ENCODE peak calls at places on chromosomes 12 and 14, in four cellular contexts. X, T, Q and L are unnamed samples.

GRCh38 chr12:109385339-109386078 is 37.8 kb downstream of the MYO1H start:
- DNase-seq in T (no peak), X (peak), Q (peak), L (no peak)

GRCh38 chr14:64760146-64760755 is 56.0 kb downstream of the PLEKHG3 start:
- DNase-seq in X (peak), T (peak), Q (peak), L (no peak)

GRCh38 chr12:5432011-5432400 is at the start of gene NTF3:
- DNase-seq in X (no peak), Q (peak), T (no peak), L (no peak)

GRCh38 chr12:29216797-29217583 is 67.9 kb downstream of the FAR2 start:
- DNase-seq in Q (no peak), X (no peak), T (no peak), L (no peak)

GRCh38 chr12:123472438-123472849 is 14.5 kb downstream of the SNRNP35 start:
- DNase-seq in T (no peak), X (no peak), Q (no peak), L (no peak)

GRCh38 chr14:65676361-65677014 is 264.0 kb downstream of the FUT8 start:
- DNase-seq in Q (no peak), T (no peak), X (no peak), L (no peak)

GRCh38 chr12:48977290-48978281 is 536 bp upstream of the WNT1 start:
- DNase-seq in T (peak), X (peak), Q (no peak), L (no peak)

GRCh38 chr12:92827836-92828431 is 101.2 kb downstream of the EEA1 start:
- DNase-seq in T (no peak), Q (peak), X (no peak), L (no peak)

GRCh38 chr12:105482976-105483375 is 152.5 kb downstream of the C12orf75 start:
- DNase-seq in T (no peak), X (no peak), Q (no peak), L (no peak)
- TF ChIP-seq CTCF in T (no peak), X (no peak), Q (no peak), L (no peak)

DNA sequence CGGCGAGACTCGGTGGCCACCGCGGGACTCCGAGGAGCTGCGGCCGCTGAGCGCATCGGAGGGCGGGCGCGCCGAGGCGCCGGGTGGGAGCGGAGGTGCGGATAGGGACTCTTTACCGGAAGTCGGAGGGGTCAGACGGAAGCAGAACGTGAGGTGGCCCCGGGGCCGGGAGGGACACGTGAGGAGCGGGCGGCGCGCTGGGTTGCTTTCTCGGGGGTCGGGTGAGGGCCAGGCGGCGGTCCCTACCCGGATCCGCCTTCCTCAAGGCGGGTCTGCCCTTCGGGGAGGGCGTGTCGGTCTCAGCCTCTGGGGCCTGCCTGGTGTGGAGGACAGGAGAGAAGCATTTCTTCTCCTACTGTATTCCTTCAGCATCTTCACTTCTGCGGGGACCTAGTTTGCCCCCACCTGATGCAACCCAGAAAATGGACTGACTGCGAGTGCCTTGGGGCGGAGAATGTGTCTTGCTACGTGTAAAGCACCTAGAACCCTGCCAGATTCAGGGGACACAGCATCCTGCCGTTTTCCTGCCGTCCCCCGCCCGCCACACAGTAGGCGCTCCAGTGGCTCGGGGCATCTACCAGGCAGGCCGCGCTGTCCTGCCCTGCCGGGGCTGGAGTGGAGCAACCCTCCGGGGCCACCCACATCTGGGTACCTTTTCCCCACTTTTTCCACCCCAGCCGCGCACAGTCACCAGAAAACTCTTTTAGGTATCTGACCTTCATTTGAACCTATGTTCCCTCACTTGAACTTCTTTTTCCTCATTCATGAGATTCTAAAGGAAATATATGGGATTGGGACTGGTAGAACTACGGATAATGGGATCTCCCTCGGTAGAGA is 562 bp upstream of the ATXN2 start:
- DNase-seq in X (peak), Q (peak), T (peak), L (peak)
- TF ChIP-seq CTCF in X (no peak), Q (no peak), T (no peak), L (no peak)

GRCh38 chr14:92883066-92883465 is 39.9 kb upstream of the CHGA start:
- DNase-seq in X (no peak), Q (no peak), T (no peak), L (no peak)

GRCh38 chr14:92880351-92880750 is 42.6 kb upstream of the CHGA start:
- DNase-seq in X (no peak), Q (no peak), T (no peak), L (no peak)

GRCh38 chr14:92884410-92884809 is 38.5 kb upstream of the CHGA start:
- DNase-seq in X (no peak), Q (no peak), T (no peak), L (no peak)

GRCh38 chr14:92877757-92878431 is 45.1 kb upstream of the CHGA start:
- DNase-seq in Q (no peak), T (no peak), X (peak), L (no peak)

DNA sequence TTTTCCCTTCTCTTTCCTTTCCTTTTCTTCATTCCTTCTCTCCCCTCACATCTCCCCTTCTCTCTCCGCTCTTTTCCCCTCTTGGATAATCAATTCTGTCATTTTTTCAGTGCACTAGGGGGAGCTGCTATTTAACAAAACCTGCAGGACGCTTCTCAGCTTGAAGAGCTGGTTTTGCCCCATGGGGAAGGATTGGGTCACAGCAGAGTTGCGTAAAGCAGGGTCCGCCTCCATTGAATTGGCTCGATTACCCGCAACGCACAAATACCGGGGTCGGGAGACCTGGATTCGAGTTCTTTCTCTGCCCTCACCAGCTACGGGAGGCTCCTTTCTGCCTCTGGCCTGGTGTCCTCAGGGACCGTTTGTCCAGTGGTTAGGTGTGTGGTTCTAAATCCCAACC is 42.1 kb upstream of the CHGA start:
- DNase-seq in X (peak), Q (peak), T (no peak), L (no peak)
- TF ChIP-seq CTCF in X (peak), Q (no peak), T (no peak), L (no peak)

DNA sequence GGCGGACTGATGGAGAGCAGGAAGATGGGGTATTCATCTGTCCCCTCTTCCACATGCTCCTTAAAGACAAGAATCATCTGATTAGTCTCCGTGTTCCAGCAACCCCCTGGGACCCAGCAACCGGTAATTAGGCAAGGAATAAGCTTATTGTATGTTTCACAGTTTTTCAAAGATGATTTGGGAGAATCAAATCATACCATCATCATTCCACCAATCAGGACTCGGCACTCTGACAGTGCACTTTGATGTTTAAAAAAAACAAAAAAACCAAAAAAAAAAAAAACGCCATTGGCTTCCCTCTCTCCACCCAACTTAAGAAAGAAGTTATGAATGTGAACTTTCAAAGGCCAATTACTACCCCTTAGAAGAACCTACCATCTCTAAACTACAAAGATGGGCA is 1.3 kb upstream of the DYNC1H1 start:
- DNase-seq in X (no peak), Q (no peak), T (no peak), L (no peak)
- TF ChIP-seq CTCF in X (no peak), Q (no peak), T (no peak), L (no peak)